ENCODE peak calls at places on chromosomes 13 and 19, in five cellular contexts. One of them, this sample, is unnamed.

GRCh38 chr13:76833465-76833864 is 52.7 kb downstream of the KCTD12 start:
- DNase-seq in omental fat pad: no peak
- DNase-seq in memory B cell: no peak
- DNase-seq in NCI-H1417 treated with DMSO at 0.1 percent for 48 hours: no peak
- DNase-seq in effector memory CD4-positive, alpha-beta T cell: no peak
- DNase-seq in this sample: no peak

GRCh38 chr13:108322206-108322824 is 52.8 kb downstream of the TNFSF13B start:
- DNase-seq in omental fat pad: no peak
- DNase-seq in memory B cell: peak; percentile 21
- DNase-seq in NCI-H1417 treated with DMSO at 0.1 percent for 48 hours: peak; percentile 31
- DNase-seq in effector memory CD4-positive, alpha-beta T cell: no peak
- DNase-seq in this sample: peak; percentile 9

GRCh38 chr19:6476896-6477431 is 4.6 kb downstream of the DENND1C start:
- DNase-seq in omental fat pad: no peak
- DNase-seq in memory B cell: no peak
- DNase-seq in NCI-H1417 treated with DMSO at 0.1 percent for 48 hours: no peak
- DNase-seq in effector memory CD4-positive, alpha-beta T cell: no peak
- DNase-seq in this sample: no peak

GRCh38 chr13:111922086-111922485 is 144.9 kb upstream of the SOX1 start:
- DNase-seq in omental fat pad: no peak
- DNase-seq in memory B cell: no peak
- DNase-seq in NCI-H1417 treated with DMSO at 0.1 percent for 48 hours: no peak
- DNase-seq in effector memory CD4-positive, alpha-beta T cell: no peak
- DNase-seq in this sample: no peak

GRCh38 chr13:41985788-41986508 is 25.0 kb upstream of the VWA8 start:
- DNase-seq in omental fat pad: no peak
- DNase-seq in memory B cell: no peak
- DNase-seq in NCI-H1417 treated with DMSO at 0.1 percent for 48 hours: no peak
- DNase-seq in effector memory CD4-positive, alpha-beta T cell: no peak
- DNase-seq in this sample: no peak

GRCh38 chr13:21326155-21327030 is 132.7 kb downstream of the ZDHHC20 start:
- DNase-seq in omental fat pad: no peak
- DNase-seq in memory B cell: no peak
- DNase-seq in NCI-H1417 treated with DMSO at 0.1 percent for 48 hours: no peak
- DNase-seq in effector memory CD4-positive, alpha-beta T cell: no peak
- DNase-seq in this sample: no peak

GRCh38 chr13:114151031-114151430 is 18.6 kb upstream of the RASA3 start:
- DNase-seq in omental fat pad: no peak
- DNase-seq in memory B cell: no peak
- DNase-seq in NCI-H1417 treated with DMSO at 0.1 percent for 48 hours: no peak
- DNase-seq in effector memory CD4-positive, alpha-beta T cell: no peak
- DNase-seq in this sample: no peak

GRCh38 chr13:24147570-24147963 is 13.0 kb upstream of the SPATA13 start:
- DNase-seq in omental fat pad: no peak
- DNase-seq in memory B cell: no peak
- DNase-seq in NCI-H1417 treated with DMSO at 0.1 percent for 48 hours: no peak
- DNase-seq in effector memory CD4-positive, alpha-beta T cell: no peak
- DNase-seq in this sample: no peak

GRCh38 chr13:104553156-104553555 is 1486.9 kb upstream of the SLC10A2 start:
- DNase-seq in omental fat pad: no peak
- DNase-seq in memory B cell: no peak
- DNase-seq in NCI-H1417 treated with DMSO at 0.1 percent for 48 hours: no peak
- DNase-seq in effector memory CD4-positive, alpha-beta T cell: no peak
- DNase-seq in this sample: no peak

GRCh38 chr19:51450730-51451307 is 7.4 kb downstream of the SIGLEC8 start:
- DNase-seq in omental fat pad: no peak
- DNase-seq in memory B cell: no peak
- DNase-seq in NCI-H1417 treated with DMSO at 0.1 percent for 48 hours: no peak
- DNase-seq in effector memory CD4-positive, alpha-beta T cell: no peak
- DNase-seq in this sample: no peak

GRCh38 chr19:32858559-32858958 is 11.0 kb downstream of the SLC7A9 start:
- DNase-seq in omental fat pad: no peak
- DNase-seq in memory B cell: no peak
- DNase-seq in NCI-H1417 treated with DMSO at 0.1 percent for 48 hours: no peak
- DNase-seq in effector memory CD4-positive, alpha-beta T cell: no peak
- DNase-seq in this sample: no peak

GRCh38 chr19:54707932-54708331 is 16.3 kb upstream of the KIR3DL3 start:
- DNase-seq in omental fat pad: no peak
- DNase-seq in memory B cell: no peak
- DNase-seq in NCI-H1417 treated with DMSO at 0.1 percent for 48 hours: no peak
- DNase-seq in effector memory CD4-positive, alpha-beta T cell: no peak
- DNase-seq in this sample: no peak

GRCh38 chr13:89584058-89584457 is 1763.4 kb upstream of the MIR17HG start:
- DNase-seq in omental fat pad: no peak
- DNase-seq in memory B cell: no peak
- DNase-seq in NCI-H1417 treated with DMSO at 0.1 percent for 48 hours: no peak
- DNase-seq in effector memory CD4-positive, alpha-beta T cell: no peak
- DNase-seq in this sample: no peak

GRCh38 chr19:39301562-39301961 is 5.4 kb downstream of the IFNL1 start:
- DNase-seq in omental fat pad: no peak
- DNase-seq in memory B cell: no peak
- DNase-seq in NCI-H1417 treated with DMSO at 0.1 percent for 48 hours: no peak
- DNase-seq in effector memory CD4-positive, alpha-beta T cell: no peak
- DNase-seq in this sample: no peak

GRCh38 chr19:49272204-49272603 is 52.8 kb downstream of the SLC6A16 start:
- DNase-seq in omental fat pad: no peak
- DNase-seq in memory B cell: no peak
- DNase-seq in NCI-H1417 treated with DMSO at 0.1 percent for 48 hours: no peak
- DNase-seq in effector memory CD4-positive, alpha-beta T cell: no peak
- DNase-seq in this sample: no peak

GRCh38 chr13:64749301-64749700 is 2480.8 kb downstream of the PCDH9 start:
- DNase-seq in omental fat pad: no peak
- DNase-seq in memory B cell: no peak
- DNase-seq in NCI-H1417 treated with DMSO at 0.1 percent for 48 hours: no peak
- DNase-seq in effector memory CD4-positive, alpha-beta T cell: no peak
- DNase-seq in this sample: no peak

GRCh38 chr19:29639086-29639485 is 26.2 kb upstream of the PLEKHF1 start:
- DNase-seq in omental fat pad: no peak
- DNase-seq in memory B cell: no peak
- DNase-seq in NCI-H1417 treated with DMSO at 0.1 percent for 48 hours: no peak
- DNase-seq in effector memory CD4-positive, alpha-beta T cell: no peak
- DNase-seq in this sample: no peak

GRCh38 chr13:22114630-22115311 is 443.9 kb downstream of the FGF9 start:
- DNase-seq in omental fat pad: no peak
- DNase-seq in memory B cell: peak; percentile 56
- DNase-seq in NCI-H1417 treated with DMSO at 0.1 percent for 48 hours: no peak
- DNase-seq in effector memory CD4-positive, alpha-beta T cell: no peak
- DNase-seq in this sample: peak; percentile 65

GRCh38 chr19:11373885-11374448 is 499 bp upstream of the SWSAP1 start:
- DNase-seq in omental fat pad: no peak
- DNase-seq in memory B cell: no peak
- DNase-seq in NCI-H1417 treated with DMSO at 0.1 percent for 48 hours: no peak
- DNase-seq in effector memory CD4-positive, alpha-beta T cell: no peak
- DNase-seq in this sample: no peak

GRCh38 chr19:42325896-42326771 is 699 bp downstream of the MEGF8 start:
- DNase-seq in omental fat pad: no peak
- DNase-seq in memory B cell: peak; percentile 31
- DNase-seq in NCI-H1417 treated with DMSO at 0.1 percent for 48 hours: no peak
- DNase-seq in effector memory CD4-positive, alpha-beta T cell: no peak
- DNase-seq in this sample: no peak

GRCh38 chr13:30159446-30159839 is 147.9 kb downstream of the KATNAL1 start:
- DNase-seq in omental fat pad: no peak
- DNase-seq in memory B cell: no peak
- DNase-seq in NCI-H1417 treated with DMSO at 0.1 percent for 48 hours: no peak
- DNase-seq in effector memory CD4-positive, alpha-beta T cell: no peak
- DNase-seq in this sample: no peak